ENCODE peak calls at places on chromosome 15, in six cellular contexts. F is colonic mucosa, W is A549, V is right cardiac atrium, K is substantia nigra, E is right atrium auricular region. O is an unnamed sample.

GRCh38 chr15:67967871-67968423 is 86.2 kb upstream of the PIAS1 start:
- DNase-seq in V (peak), K (peak), F (peak), W (no peak), E (peak), O (peak)

GRCh38 chr15:69595009-69595825 is 142.6 kb downstream of the RPLP1 start:
- DNase-seq in F (no peak), K (peak), V (peak), E (peak), W (no peak), O (no peak)

GRCh38 chr15:73483053-73483452 is 40.1 kb downstream of the REC114 start:
- DNase-seq in V (no peak), F (no peak), W (no peak), E (no peak), K (no peak), O (no peak)

GRCh38 chr15:65069179-65069578 is 1.4 kb upstream of the RASL12 start:
- DNase-seq in F (peak), E (no peak), W (no peak), V (peak), K (no peak), O (no peak)

GRCh38 chr15:82317091-82317489 is 32.2 kb downstream of the GOLGA6L10 start:
- DNase-seq in F (no peak), E (no peak), K (no peak), W (no peak), V (no peak), O (no peak)

GRCh38 chr15:65723786-65724354 is 68.2 kb downstream of the DENND4A start:
- DNase-seq in E (no peak), W (no peak), K (no peak), F (no peak), V (no peak), O (no peak)

GRCh38 chr15:50879016-50879415 is 29.5 kb upstream of the AP4E1 start:
- DNase-seq in F (no peak), E (no peak), V (no peak), K (no peak), W (no peak), O (no peak)

GRCh38 chr15:96135166-96136093 is 195.1 kb upstream of the NR2F2 start:
- DNase-seq in E (no peak), F (no peak), V (no peak), K (no peak), W (no peak), O (no peak)

GRCh38 chr15:101244889-101245668 is 6.8 kb downstream of the CHSY1 start:
- DNase-seq in W (no peak), K (no peak), E (no peak), F (no peak), V (no peak), O (no peak)

GRCh38 chr15:27495963-27496459 is 525.0 kb downstream of the GABRG3 start:
- DNase-seq in W (no peak), F (no peak), E (no peak), K (no peak), V (no peak), O (no peak)

GRCh38 chr15:83999396-84000120 is 236.0 kb upstream of the GOLGA6L4 start:
- DNase-seq in F (no peak), W (no peak), V (no peak), K (no peak), E (no peak), O (no peak)

GRCh38 chr15:49412821-49413220 is 10.2 kb upstream of the FGF7 start:
- DNase-seq in E (no peak), F (no peak), W (no peak), K (no peak), V (no peak), O (no peak)

GRCh38 chr15:80264031-80264430 is 12.0 kb upstream of the CTXND1 start:
- DNase-seq in W (no peak), E (no peak), F (no peak), V (no peak), K (no peak), O (no peak)

GRCh38 chr15:80619677-80620076 is 75.4 kb upstream of the ABHD17C start:
- DNase-seq in V (no peak), E (no peak), K (no peak), F (no peak), W (no peak), O (peak)

GRCh38 chr15:88625943-88626741 is 5.0 kb downstream of the AEN start:
- DNase-seq in E (no peak), K (no peak), W (no peak), V (no peak), F (no peak), O (no peak)

GRCh38 chr15:70411464-70411863 is 313.7 kb upstream of the TLE3 start:
- DNase-seq in V (no peak), W (no peak), E (no peak), F (no peak), K (no peak), O (no peak)

GRCh38 chr15:82272154-82272553 is 9.5 kb downstream of the SAXO2 start:
- DNase-seq in K (no peak), E (no peak), F (no peak), V (no peak), W (no peak), O (no peak)

GRCh38 chr15:92663250-92663951 is 7.8 kb upstream of the FAM174B start:
- DNase-seq in K (no peak), W (no peak), V (no peak), F (no peak), E (no peak), O (no peak)

GRCh38 chr15:45134682-45135604 is 5.1 kb downstream of the DUOX1 start:
- DNase-seq in K (no peak), F (peak), V (peak), W (no peak), E (no peak), O (no peak)

GRCh38 chr15:27091270-27091940 is 120.4 kb downstream of the GABRG3 start:
- DNase-seq in W (no peak), K (no peak), V (no peak), E (no peak), F (no peak), O (no peak)

GRCh38 chr15:25693321-25694237 is 169.5 kb downstream of the ATP10A start:
- DNase-seq in W (no peak), K (no peak), E (no peak), V (peak), F (no peak), O (no peak)

DNA sequence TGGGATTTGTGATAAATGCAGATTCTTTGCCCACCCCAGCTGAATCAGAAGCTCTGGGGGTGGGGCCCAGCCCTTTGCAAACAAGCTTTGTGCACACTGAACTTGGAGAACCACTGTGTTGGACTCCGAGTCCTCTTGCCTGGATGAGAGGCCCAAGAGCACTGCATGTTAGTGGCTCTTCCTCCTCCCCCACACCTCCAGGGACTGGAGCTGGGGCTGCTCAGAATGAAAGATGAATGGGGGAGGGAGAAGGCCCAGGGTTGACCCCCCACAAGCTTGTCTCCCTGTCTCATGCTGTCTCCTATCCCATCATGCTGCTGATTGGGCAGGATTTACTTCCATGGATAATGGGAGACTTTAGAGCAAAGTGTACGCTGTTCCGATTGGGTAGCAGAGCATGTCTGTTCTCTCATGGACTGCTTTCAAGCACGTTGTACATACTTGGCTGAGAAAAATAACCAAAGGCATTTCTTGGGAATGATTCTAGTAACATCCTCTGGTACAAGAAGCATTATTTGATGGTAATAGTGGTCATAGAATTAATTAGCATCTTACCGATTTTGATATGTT is 99.6 kb downstream of the PGPEP1L start:
- DNase-seq in E (no peak), V (no peak), F (no peak), W (no peak), K (no peak), O (no peak)
- H3K27ac ChIP-seq in E (peak), V (no peak), F (no peak), W (peak), K (no peak), O (no peak)

DNA sequence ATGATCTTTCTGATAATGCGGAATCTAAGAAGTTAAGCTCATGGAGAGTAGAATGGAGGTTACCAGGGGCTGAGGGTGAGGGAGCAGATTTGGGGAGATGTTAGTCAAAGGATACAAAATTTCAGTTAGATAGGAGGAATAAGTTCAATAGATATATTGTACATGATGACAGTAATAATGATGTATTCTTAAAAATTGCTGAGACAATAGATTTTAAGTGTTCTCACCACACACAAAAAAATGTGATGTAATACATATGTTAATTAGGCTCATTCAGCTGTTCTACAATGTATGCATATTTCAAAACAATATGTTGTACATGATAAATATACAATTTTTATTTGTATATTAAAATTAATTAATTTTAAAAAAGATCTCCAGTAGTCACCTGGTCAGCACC is 81.4 kb downstream of the PGPEP1L start:
- DNase-seq in K (no peak), E (no peak), V (no peak), W (no peak), F (no peak), O (no peak)
- H3K27ac ChIP-seq in K (no peak), E (peak), V (no peak), W (no peak), F (no peak), O (no peak)

GRCh38 chr15:31272558-31273257 is 53.9 kb upstream of the KLF13 start:
- DNase-seq in W (no peak), F (peak), K (no peak), E (peak), V (peak), O (no peak)
- H3K27ac ChIP-seq in W (no peak), F (peak), K (peak), E (no peak), V (no peak), O (peak)

GRCh38 chr15:77569647-77570186 is 63.0 kb downstream of the LINGO1 start:
- DNase-seq in W (no peak), F (no peak), K (no peak), E (no peak), V (no peak), O (no peak)
- H3K27ac ChIP-seq in W (no peak), F (no peak), K (no peak), E (no peak), V (no peak), O (no peak)

DNA sequence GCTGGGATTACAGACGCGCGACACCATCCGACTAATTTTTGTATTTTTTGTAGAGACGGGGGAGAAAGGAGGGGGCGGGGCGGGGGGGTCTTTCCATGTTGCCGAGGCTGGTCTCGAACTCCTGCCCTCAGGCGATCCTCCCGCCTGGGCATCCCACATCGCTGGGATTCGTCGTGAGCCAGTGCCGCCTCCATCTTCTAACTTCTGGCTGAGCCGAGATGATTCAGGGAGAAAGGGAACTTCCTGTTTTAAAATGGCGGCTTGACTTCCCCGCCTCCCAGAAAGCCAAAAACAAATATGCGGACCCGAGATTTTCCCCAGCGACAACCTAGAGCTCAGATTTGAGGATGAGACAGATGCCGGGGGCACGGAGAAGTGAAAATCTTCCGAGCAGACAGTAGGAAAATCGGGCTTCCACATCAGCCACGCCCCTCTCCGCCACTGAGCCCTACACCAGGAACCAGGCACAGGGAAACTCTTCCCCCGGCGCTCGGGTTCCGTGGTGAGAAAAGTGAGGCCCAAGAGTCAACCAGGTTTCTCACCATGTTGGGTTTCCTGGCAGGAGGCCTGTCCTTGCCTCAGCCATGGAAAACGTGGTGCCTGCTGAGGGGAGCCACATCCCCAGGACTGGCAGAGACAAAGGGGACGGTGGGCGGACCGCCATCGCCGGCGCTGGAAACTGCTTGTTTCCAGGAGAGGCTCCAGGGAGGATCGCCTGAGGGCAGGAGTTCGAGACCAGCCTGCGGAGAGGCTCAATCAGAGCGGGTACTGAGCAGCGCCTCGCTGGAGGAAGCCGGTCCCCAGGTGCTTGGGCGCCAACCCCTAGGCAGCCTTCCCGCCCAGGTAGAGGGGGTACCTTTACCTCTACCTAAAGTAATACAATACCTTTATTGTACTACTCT is 18.7 kb downstream of the CHST14 start:
- DNase-seq in W (no peak), K (no peak), E (no peak), V (no peak), F (no peak), O (no peak)
- H3K27ac ChIP-seq in W (no peak), K (no peak), E (no peak), V (no peak), F (no peak), O (no peak)

DNA sequence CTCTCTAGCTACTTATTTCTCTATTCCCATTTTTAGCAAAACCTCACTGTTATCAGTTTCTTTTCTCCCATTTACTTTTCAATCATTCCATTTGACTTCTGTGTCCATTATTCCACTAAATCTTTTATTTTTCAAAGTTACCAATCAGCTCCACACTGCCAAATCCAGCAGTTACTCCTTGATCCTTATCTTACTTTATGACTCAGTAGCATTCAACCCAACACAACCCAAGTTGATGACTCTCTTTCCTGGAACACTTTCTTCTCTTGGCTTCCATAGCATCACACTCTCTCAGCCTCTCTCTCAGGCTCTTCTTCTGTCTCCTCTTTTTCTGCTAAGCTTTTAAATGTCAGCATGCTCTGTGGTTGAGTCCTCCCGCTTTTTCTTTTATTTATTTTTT is 36.3 kb downstream of the RASGRP1 start:
- DNase-seq in K (no peak), E (no peak), W (no peak), V (no peak), F (no peak), O (no peak)
- H3K27ac ChIP-seq in K (no peak), E (no peak), W (no peak), V (no peak), F (no peak), O (no peak)

DNA sequence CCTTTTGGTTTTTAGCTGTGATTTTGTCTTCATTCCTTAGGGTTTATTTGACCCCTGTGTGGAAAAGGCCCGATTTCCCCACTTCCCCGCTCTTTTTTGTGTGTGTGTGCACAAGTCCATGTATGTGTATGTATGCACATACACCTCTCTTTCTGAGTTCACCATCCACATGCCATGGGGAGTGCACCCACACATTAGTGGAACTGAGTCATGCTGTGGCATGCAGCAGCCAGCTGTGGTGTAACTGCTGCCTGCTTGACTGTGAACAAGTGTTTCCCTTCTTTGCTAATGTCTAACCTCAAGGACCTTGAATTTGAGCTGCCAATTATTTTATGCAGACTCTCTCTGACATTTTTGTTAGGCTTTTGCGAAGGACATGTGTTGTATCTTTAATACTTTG is 434.9 kb upstream of the TPM1 start:
- DNase-seq in E (no peak), V (no peak), F (no peak), K (no peak), W (no peak), O (no peak)
- H3K27ac ChIP-seq in E (no peak), V (no peak), F (no peak), K (no peak), W (no peak), O (no peak)

GRCh38 chr15:40097968-40098476 is 10.7 kb downstream of the BMF start:
- DNase-seq in V (peak), W (no peak), F (peak), E (no peak), K (no peak), O (no peak)
- H3K27ac ChIP-seq in V (peak), W (peak), F (peak), E (peak), K (peak), O (peak)

DNA sequence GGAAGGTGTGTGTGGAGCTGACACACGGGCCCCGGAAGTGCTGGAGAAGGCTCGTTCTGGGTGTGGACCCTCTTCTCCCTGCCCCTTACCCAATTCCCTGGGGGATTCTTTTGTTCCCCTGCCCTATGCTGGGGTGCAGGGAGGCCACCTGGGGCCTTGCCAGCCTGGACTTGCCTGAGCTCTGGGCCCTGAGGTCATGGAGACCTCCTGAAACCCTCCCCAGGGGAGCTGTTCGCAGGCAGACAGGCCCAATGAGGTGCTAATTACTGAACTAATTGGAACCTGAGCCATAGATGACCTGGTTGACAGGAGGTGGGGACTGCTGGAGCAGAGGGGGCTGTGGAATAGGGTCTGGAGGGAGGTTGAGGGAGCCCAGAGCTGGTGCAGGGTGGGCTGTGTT is 9.4 kb upstream of the C15orf39 start:
- DNase-seq in V (peak), W (no peak), K (no peak), E (no peak), F (no peak), O (no peak)
- H3K27ac ChIP-seq in V (no peak), W (no peak), K (no peak), E (no peak), F (no peak), O (no peak)

DNA sequence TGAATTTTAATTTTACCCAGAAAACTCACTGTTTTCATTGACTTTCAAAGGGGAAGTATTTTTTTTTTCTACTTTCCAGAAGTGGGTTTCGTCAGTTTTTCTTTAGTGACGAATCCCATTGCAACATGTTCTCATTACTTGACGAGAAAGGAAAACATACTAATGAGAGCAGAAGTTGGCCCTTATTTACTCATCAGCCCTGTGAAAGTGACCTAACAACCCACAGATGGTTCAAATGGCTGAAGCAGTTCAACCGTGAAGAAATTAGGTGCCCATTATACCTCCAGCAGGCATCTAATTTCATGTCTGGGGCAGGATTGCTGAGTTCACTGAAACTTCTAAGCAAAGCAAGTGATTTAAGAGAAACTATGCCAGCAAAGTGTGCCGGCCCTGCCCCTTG is 9.0 kb downstream of the AQP9 start:
- DNase-seq in K (no peak), V (no peak), E (no peak), W (no peak), F (no peak), O (no peak)
- H3K27ac ChIP-seq in K (no peak), V (no peak), E (no peak), W (no peak), F (no peak), O (no peak)